ENCODE peak calls at places on chromosomes 7 and 10, in six cellular contexts. One of them, this sample, is unnamed.

GRCh38 chr7:148124477-148124876 is 466.1 kb upstream of the C7orf33 start:
- DNase-seq in iris pigment epithelial cell: no peak
- DNase-seq in IMR-90: no peak
- DNase-seq in skeletal muscle cell: no peak
- DNase-seq in stromal cell of bone marrow: no peak
- DNase-seq in stimulated activated CD4-positive, alpha-beta T cell treated with anti-CD3 and anti-CD28 coated beads, Interleukin-1b, Interleukin-23, amount 100 ng/mL, for 24 hours: no peak
- DNase-seq in this sample: no peak

GRCh38 chr10:103651783-103652476 is 158.4 kb downstream of the NEURL1 start:
- DNase-seq in iris pigment epithelial cell: no peak
- DNase-seq in IMR-90: no peak
- DNase-seq in skeletal muscle cell: no peak
- DNase-seq in stromal cell of bone marrow: no peak
- DNase-seq in stimulated activated CD4-positive, alpha-beta T cell treated with anti-CD3 and anti-CD28 coated beads, Interleukin-1b, Interleukin-23, amount 100 ng/mL, for 24 hours: no peak
- DNase-seq in this sample: no peak

GRCh38 chr10:71357792-71358265 is 38.8 kb downstream of the SLC29A3 start:
- DNase-seq in iris pigment epithelial cell: peak; percentile 23
- DNase-seq in IMR-90: peak; percentile 52
- DNase-seq in skeletal muscle cell: no peak
- DNase-seq in stromal cell of bone marrow: no peak
- DNase-seq in stimulated activated CD4-positive, alpha-beta T cell treated with anti-CD3 and anti-CD28 coated beads, Interleukin-1b, Interleukin-23, amount 100 ng/mL, for 24 hours: no peak
- DNase-seq in this sample: no peak

GRCh38 chr10:6565588-6565987 is 14.5 kb downstream of the PRKCQ start:
- DNase-seq in iris pigment epithelial cell: no peak
- DNase-seq in IMR-90: no peak
- DNase-seq in skeletal muscle cell: no peak
- DNase-seq in stromal cell of bone marrow: no peak
- DNase-seq in stimulated activated CD4-positive, alpha-beta T cell treated with anti-CD3 and anti-CD28 coated beads, Interleukin-1b, Interleukin-23, amount 100 ng/mL, for 24 hours: no peak
- DNase-seq in this sample: no peak

GRCh38 chr7:135001390-135002165 is 15.3 kb downstream of the AGBL3 start:
- DNase-seq in iris pigment epithelial cell: peak; percentile 28
- DNase-seq in IMR-90: no peak
- DNase-seq in skeletal muscle cell: no peak
- DNase-seq in stromal cell of bone marrow: no peak
- DNase-seq in stimulated activated CD4-positive, alpha-beta T cell treated with anti-CD3 and anti-CD28 coated beads, Interleukin-1b, Interleukin-23, amount 100 ng/mL, for 24 hours: no peak
- DNase-seq in this sample: no peak

GRCh38 chr10:59621771-59622170 is 87.9 kb downstream of the SLC16A9 start:
- DNase-seq in iris pigment epithelial cell: no peak
- DNase-seq in IMR-90: no peak
- DNase-seq in skeletal muscle cell: no peak
- DNase-seq in stromal cell of bone marrow: no peak
- DNase-seq in stimulated activated CD4-positive, alpha-beta T cell treated with anti-CD3 and anti-CD28 coated beads, Interleukin-1b, Interleukin-23, amount 100 ng/mL, for 24 hours: no peak
- DNase-seq in this sample: no peak

GRCh38 chr10:132402781-132403241 is 5.8 kb downstream of the PWWP2B start:
- DNase-seq in iris pigment epithelial cell: no peak
- DNase-seq in IMR-90: no peak
- DNase-seq in skeletal muscle cell: no peak
- DNase-seq in stromal cell of bone marrow: no peak
- DNase-seq in stimulated activated CD4-positive, alpha-beta T cell treated with anti-CD3 and anti-CD28 coated beads, Interleukin-1b, Interleukin-23, amount 100 ng/mL, for 24 hours: no peak
- DNase-seq in this sample: no peak

GRCh38 chr7:137977173-137977572 is 24.7 kb downstream of the CREB3L2 start:
- DNase-seq in iris pigment epithelial cell: no peak
- DNase-seq in IMR-90: no peak
- DNase-seq in skeletal muscle cell: no peak
- DNase-seq in stromal cell of bone marrow: no peak
- DNase-seq in stimulated activated CD4-positive, alpha-beta T cell treated with anti-CD3 and anti-CD28 coated beads, Interleukin-1b, Interleukin-23, amount 100 ng/mL, for 24 hours: no peak
- DNase-seq in this sample: no peak

This sample was measured in SW480.